ENCODE peak calls at places on chromosome 14, in four cellular contexts. K is GM12878, L is K562, P is HepG2. H is an unnamed sample.

GRCh38 chr14:32372154-32372553 is 43.1 kb downstream of the AKAP6 start:
- DNase-seq in K (no peak), L (no peak), P (no peak), H (no peak)

GRCh38 chr14:74135386-74135785 is 50.6 kb downstream of the LIN52 start:
- DNase-seq in K (no peak), L (no peak), P (no peak), H (no peak)

GRCh38 chr14:65824285-65824977 is 411.9 kb downstream of the FUT8 start:
- DNase-seq in K (peak; percentile 34), L (peak; percentile 60), P (peak; percentile 57), H (peak; percentile 60)

GRCh38 chr14:70753518-70753953 is 55.8 kb downstream of the MAP3K9 start:
- DNase-seq in K (no peak), L (no peak), P (peak; percentile 94), H (no peak)

GRCh38 chr14:93546642-93547041 is 115.9 kb downstream of the UNC79 start:
- DNase-seq in K (no peak), L (no peak), P (no peak), H (no peak)

GRCh38 chr14:64114166-64114565 is 180.0 kb downstream of the ESR2 start:
- DNase-seq in K (no peak), L (peak; percentile 5), P (no peak), H (no peak)

GRCh38 chr14:61152851-61153364 is 128.2 kb downstream of the TMEM30B start:
- DNase-seq in K (no peak), L (no peak), P (peak; percentile 23), H (no peak)

GRCh38 chr14:61110683-61111082 is 129.6 kb downstream of the SLC38A6 start:
- DNase-seq in K (no peak), L (no peak), P (no peak), H (no peak)

GRCh38 chr14:35331605-35332516 is 39.7 kb downstream of the PSMA6 start:
- DNase-seq in K (no peak), L (peak; percentile 66), P (peak; percentile 75), H (no peak)

GRCh38 chr14:99318091-99318958 is 46.3 kb upstream of the BCL11B start:
- DNase-seq in K (no peak), L (no peak), P (peak; percentile 29), H (no peak)

GRCh38 chr14:55942101-55942645 is 176.0 kb upstream of the PELI2 start:
- DNase-seq in K (no peak), L (no peak), P (no peak), H (no peak)

GRCh38 chr14:71267691-71268090 is 360.4 kb downstream of the PCNX1 start:
- DNase-seq in K (no peak), L (no peak), P (no peak), H (no peak)

GRCh38 chr14:30550335-30550734 is 8.6 kb upstream of the G2E3 start:
- DNase-seq in K (no peak), L (no peak), P (no peak), H (no peak)

GRCh38 chr14:63986789-63987533 is 134.2 kb downstream of the SYNE2 start:
- DNase-seq in K (no peak), L (no peak), P (no peak), H (no peak)

GRCh38 chr14:26775765-26776577 is 178.1 kb upstream of the NOVA1 start:
- DNase-seq in K (no peak), L (no peak), P (no peak), H (no peak)

GRCh38 chr14:22531451-22532344 is 57.3 kb downstream of the DAD1 start:
- DNase-seq in K (peak; percentile 93), L (no peak), P (no peak), H (no peak)

GRCh38 chr14:29016050-29016900 is 249.7 kb downstream of the FOXG1 start:
- DNase-seq in K (no peak), L (peak; percentile 25), P (peak; percentile 78), H (peak; percentile 80)

GRCh38 chr14:51999084-51999483 is 9.7 kb downstream of the RTRAF start:
- DNase-seq in K (no peak), L (no peak), P (no peak), H (no peak)

GRCh38 chr14:39568809-39569538 is 136.7 kb upstream of the FBXO33 start:
- DNase-seq in K (no peak), L (no peak), P (no peak), H (no peak)

GRCh38 chr14:52434955-52435354 is 117.3 kb downstream of the TXNDC16 start:
- DNase-seq in K (no peak), L (no peak), P (no peak), H (no peak)

GRCh38 chr14:73418227-73418626 is 40.1 kb downstream of the NUMB start:
- DNase-seq in K (no peak), L (no peak), P (no peak), H (no peak)

GRCh38 chr14:102591944-102592772 is at the start of gene RCOR1:
- DNase-seq in K (peak; percentile 80), L (peak; percentile 95), P (peak; percentile 89), H (peak; percentile 98)

GRCh38 chr14:95149441-95149840 is 7.9 kb downstream of the DICER1 start:
- DNase-seq in K (no peak), L (no peak), P (no peak), H (no peak)

GRCh38 chr14:103541944-103542544 is 13.0 kb downstream of the TRMT61A start:
- DNase-seq in K (no peak), L (no peak), P (no peak), H (no peak)

GRCh38 chr14:60977848-60978247 is 3.0 kb downstream of the TRMT5 start:
- DNase-seq in K (no peak), L (no peak), P (no peak), H (no peak)

GRCh38 chr14:77708749-77709148 is 846 bp downstream of the SLIRP start:
- DNase-seq in K (no peak), L (no peak), P (no peak), H (no peak)

GRCh38 chr14:90239139-90239538 is 17.2 kb upstream of the PSMC1 start:
- DNase-seq in K (no peak), L (no peak), P (no peak), H (no peak)

GRCh38 chr14:46651526-46652144 is at the start of gene RPL10L:
- DNase-seq in K (no peak), L (peak; percentile 12), P (no peak), H (peak; percentile 74)
- TF ChIP-seq CTCF in K (no peak), L (no peak), P (peak; percentile 33), H (peak; percentile 70)

DNA sequence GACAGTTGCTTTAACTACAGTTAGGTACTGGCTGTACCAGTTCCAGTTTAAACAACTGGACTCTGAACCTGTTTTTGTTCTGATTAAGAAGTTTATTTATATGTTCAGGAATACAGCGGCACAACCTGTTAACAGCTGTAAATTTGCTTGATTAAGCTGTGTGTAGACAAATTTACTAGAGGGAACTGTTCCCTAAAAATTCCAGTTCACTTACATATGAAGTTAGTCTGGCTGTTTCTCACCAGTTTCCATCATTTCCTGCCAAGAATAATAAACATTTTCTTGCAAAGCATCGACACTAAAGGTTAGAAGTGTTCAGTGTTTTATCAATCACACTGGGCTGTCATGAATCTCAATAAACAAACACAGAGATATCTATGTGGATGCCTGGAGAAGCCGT is 192.1 kb downstream of the RAD51B start:
- DNase-seq in K (no peak), L (no peak), P (no peak), H (no peak)
- TF ChIP-seq CBFB in K (no peak), L (no peak), P (no peak), H (no peak)

DNA sequence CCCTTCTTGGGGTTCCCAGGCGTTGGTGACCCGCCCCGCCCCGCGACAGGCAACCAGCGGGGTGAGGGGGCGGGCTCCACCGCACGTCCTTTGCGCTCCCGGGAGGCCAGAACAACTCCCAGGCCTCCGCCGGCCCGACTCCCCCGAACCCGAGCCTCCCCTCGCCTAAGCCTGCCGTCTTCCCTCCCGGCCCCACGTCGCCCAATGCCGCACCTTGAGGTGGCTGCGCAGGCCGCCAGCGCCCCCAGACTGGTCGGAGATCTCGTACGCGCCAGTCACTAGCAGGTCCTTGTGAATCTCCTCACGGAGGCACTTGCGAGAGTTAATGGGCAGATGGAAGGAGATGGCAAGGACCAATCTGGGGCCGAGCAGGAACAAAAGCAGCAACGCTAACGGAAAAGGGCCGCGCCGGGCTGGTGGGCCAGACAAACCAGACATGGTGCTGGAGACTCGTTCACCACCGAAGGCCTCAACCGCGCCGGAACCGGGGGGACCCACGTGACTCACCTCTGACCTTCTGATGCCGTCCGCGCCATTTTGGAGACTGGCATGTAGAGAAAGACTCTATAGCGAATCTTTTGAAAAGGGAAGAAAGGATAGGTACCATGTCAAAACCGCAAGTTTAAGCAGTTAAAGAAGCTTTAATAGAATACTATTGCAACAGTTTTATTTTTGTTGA is at the start of gene TMED10:
- DNase-seq in K (no peak), L (peak; percentile 87), P (peak; percentile 81), H (peak; percentile 91)
- TF ChIP-seq CTCF in K (no peak), L (no peak), P (peak; percentile 57), H (no peak)

DNA sequence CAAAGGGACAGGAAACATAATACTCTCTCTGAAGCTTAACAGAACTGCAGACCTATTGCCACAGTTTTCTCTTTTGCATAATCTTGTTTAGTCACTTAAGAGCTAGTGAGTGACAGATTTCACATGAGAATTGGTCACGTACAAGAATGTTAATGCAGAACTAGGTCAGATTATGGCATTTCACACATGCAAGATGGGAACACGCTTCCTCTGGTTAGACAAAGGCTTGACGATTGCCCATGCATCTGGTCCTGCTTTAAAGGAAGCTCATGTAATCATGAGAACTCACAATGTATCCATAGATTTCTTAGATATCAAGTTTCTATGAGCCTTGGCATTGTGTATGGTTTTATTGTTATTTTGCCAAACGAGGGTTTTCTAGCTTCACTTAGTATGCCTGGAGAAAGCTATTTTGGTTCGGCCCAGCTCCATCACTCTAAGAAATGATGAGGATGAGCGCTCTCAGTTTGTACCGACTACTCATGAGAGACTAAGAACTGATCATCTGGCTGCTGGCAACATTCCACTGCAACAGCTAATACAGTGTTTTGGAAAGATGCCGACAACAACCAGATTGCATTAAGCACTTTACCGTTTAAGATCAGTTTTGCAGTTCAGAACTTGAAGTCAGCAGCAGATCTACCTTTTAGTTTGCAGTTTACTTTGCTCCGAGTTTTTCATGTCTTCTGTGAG is 380.0 kb downstream of the DIO2 start:
- DNase-seq in K (no peak), L (no peak), P (no peak), H (no peak)
- TF ChIP-seq CBFB in K (no peak), L (no peak), P (no peak), H (no peak)

DNA sequence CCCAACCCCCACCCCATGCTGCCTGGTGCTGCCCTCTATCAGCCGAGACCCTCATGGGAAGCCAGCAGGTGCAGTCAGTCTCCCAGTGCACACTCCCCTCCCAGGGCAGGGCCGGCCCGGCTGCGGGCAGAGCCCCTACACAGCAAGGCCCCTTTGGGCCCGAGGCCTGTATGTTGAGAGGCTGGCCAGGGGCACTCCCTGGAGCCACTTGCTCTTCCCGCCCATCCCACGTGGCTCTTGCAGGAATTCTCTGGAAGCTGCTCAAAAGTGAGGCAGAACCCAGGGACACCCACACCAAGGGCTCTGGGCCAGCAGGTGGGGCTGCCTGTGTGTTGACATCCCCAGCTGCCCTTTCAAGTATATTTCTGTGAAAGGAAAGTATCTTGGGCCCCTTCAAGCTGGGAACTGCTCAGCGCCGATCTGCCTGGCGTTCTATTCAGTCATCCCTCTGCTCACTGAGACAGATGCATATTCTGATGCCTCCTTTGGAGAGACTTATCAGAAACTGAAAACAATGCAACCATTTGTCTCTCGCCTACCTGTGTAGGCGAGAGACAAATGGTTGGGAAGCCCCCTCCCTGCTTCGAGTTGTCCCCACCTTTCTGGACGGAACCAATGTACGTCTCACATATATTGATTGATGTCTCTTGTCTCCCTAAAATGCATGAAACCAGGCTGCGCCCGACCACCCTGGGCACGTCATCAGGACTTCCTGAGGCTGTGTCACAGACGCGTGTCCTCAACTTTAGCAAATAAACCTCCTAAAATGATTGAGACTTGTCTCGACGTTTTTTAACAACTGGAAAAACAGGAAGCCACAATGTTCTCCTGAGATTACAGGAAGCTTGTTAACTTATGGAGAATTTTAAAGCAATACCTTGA is 6.0 kb downstream of the GPR132 start:
- DNase-seq in K (no peak), L (no peak), P (no peak), H (peak; percentile 46)
- TF ChIP-seq CTCF in K (peak; percentile 7), L (peak; percentile 15), P (peak; percentile 9), H (no peak)

GRCh38 chr14:54877015-54877702 is 25.5 kb downstream of the GCH1 start:
- DNase-seq in K (no peak), L (no peak), P (no peak), H (no peak)
- TF ChIP-seq CBFB in K (no peak), L (no peak), P (no peak), H (no peak)